ENCODE peak calls at places on chromosomes 2 and 18, in five cellular contexts. J is OCI-LY7, B is MM.1S, Q is endothelial cell of umbilical vein, X is PC-3. S is an unnamed sample. For H4K20me1 and H3K79me2, the result is how much of the 10 kb centered on the place peaks cover.

GRCh38 chr2:43142921-43143438 is 83.4 kb downstream of the ZFP36L2 start:
- DNase-seq in J (peak), B (no peak), Q (no peak), X (no peak), S (peak)

GRCh38 chr2:28327963-28328922 is 64.4 kb upstream of the FOSL2 start:
- DNase-seq in J (no peak), B (no peak), Q (no peak), X (no peak), S (peak)

GRCh38 chr18:77522031-77522675 is 272.5 kb downstream of the GALR1 start:
- DNase-seq in J (no peak), B (no peak), Q (no peak), X (no peak), S (no peak)

GRCh38 chr2:143629344-143629743 is 500.1 kb downstream of the ARHGAP15 start:
- DNase-seq in J (no peak), B (no peak), Q (no peak), X (peak), S (peak)

GRCh38 chr2:44131177-44131576 is 37.5 kb upstream of the PPM1B start:
- DNase-seq in J (no peak), B (no peak), Q (no peak), X (no peak), S (no peak)

GRCh38 chr2:223787358-223787757 is 50.0 kb downstream of the AP1S3 start:
- DNase-seq in J (peak), B (no peak), Q (no peak), X (no peak), S (no peak)

GRCh38 chr2:200658278-200658864 is 72.6 kb downstream of the AOX1 start:
- DNase-seq in J (no peak), B (no peak), Q (no peak), X (peak), S (no peak)

GRCh38 chr2:235661136-235661535 is 167.3 kb downstream of the AGAP1 start:
- DNase-seq in J (no peak), B (no peak), Q (no peak), X (no peak), S (no peak)

GRCh38 chr2:233453111-233453915 is 99.0 kb downstream of the DGKD start:
- DNase-seq in J (no peak), B (no peak), Q (no peak), X (no peak), S (peak)

GRCh38 chr2:120379916-120380893 is 34.3 kb downstream of the INHBB start:
- DNase-seq in J (no peak), B (no peak), Q (no peak), X (no peak), S (peak)

GRCh38 chr18:36387296-36387695 is 89.8 kb downstream of the FHOD3 start:
- DNase-seq in J (no peak), B (no peak), Q (no peak), X (no peak), S (peak)

GRCh38 chr18:79611040-79611681 is 68.4 kb upstream of the CTDP1 start:
- DNase-seq in J (no peak), B (no peak), Q (peak), X (peak), S (peak)

GRCh38 chr2:134146161-134146560 is 107.7 kb upstream of the MGAT5 start:
- DNase-seq in J (no peak), B (no peak), Q (no peak), X (no peak), S (no peak)
- H4K20me1 ChIP-seq in J (under half), B (under half), Q (under half), X (under half), S (under half)

GRCh38 chr2:194363295-194363694 is 1293.7 kb upstream of the SLC39A10 start:
- DNase-seq in J (no peak), B (no peak), Q (no peak), X (no peak), S (no peak)
- H3K27ac ChIP-seq in J (no peak), B (no peak), Q (no peak), X (no peak), S (no peak)

GRCh38 chr2:152682663-152683062 is 34.6 kb downstream of the PRPF40A start:
- DNase-seq in J (no peak), B (no peak), Q (no peak), X (no peak), S (peak)
- H3K79me2 ChIP-seq in J (half or more), B (half or more), Q (under half), X (under half), S (under half)

DNA sequence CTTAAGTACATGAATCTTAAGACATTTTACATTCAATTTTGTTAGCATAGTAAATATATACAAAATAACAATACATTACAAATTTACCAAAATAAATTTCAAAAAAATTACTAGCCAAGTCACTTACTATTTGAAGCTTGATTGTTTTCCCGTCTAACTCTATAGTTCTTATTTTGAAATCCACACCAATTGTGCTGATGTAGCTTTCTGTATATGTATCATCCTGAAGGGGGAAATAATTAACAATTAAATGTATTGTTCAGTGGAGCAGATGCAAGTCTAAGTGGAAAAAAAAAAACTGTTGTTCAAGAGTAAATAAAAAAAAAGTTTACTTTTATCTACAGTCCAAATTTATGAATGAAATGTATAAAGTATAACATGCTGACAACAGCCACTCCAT is 32.1 kb downstream of the RAB1A start:
- DNase-seq in J (no peak), B (no peak), Q (no peak), X (no peak), S (no peak)
- H4K20me1 ChIP-seq in J (under half), B (under half), Q (under half), X (under half), S (half or more)

GRCh38 chr2:216776076-216776726 is 80.9 kb upstream of the IGFBP5 start:
- DNase-seq in J (no peak), B (no peak), Q (no peak), X (no peak), S (no peak)
- H3K27ac ChIP-seq in J (no peak), B (no peak), Q (no peak), X (no peak), S (no peak)

GRCh38 chr2:46575467-46575866 is 96.1 kb downstream of the TMEM247 start:
- DNase-seq in J (no peak), B (no peak), Q (no peak), X (no peak), S (no peak)
- H3K79me2 ChIP-seq in J (half or more), B (half or more), Q (under half), X (under half), S (half or more)

S was measured in osteoblast.